ENCODE peak calls at places on chromosomes 2 and 18, in eight cellular contexts. One of them, this sample, is unnamed.
A peak's percentile ranks its signal among the peaks of the same experiment; 100 is the strongest.

GRCh38 chr18:6644841-6645240 is 84.7 kb upstream of the ARHGAP28 start:
- DNase-seq in anterior cingulate cortex: no peak
- DNase-seq in colonic mucosa: no peak
- DNase-seq in GM13977: no peak
- DNase-seq in germinal center: no peak
- DNase-seq in non-pigmented ciliary epithelial cell: no peak
- DNase-seq in upper lobe of left lung: no peak
- DNase-seq in stromal cell of bone marrow: no peak
- DNase-seq in this sample: no peak

GRCh38 chr2:218041302-218042165 is 27.5 kb upstream of the RUFY4 start:
- DNase-seq in colonic mucosa: no peak
- DNase-seq in germinal center: no peak
- DNase-seq in upper lobe of left lung: no peak
- DNase-seq in GM13977: no peak
- DNase-seq in stromal cell of bone marrow: no peak
- DNase-seq in anterior cingulate cortex: no peak
- DNase-seq in non-pigmented ciliary epithelial cell: no peak
- DNase-seq in this sample: no peak

GRCh38 chr18:6682437-6683111 is 46.9 kb upstream of the ARHGAP28 start:
- DNase-seq in germinal center: no peak
- DNase-seq in non-pigmented ciliary epithelial cell: no peak
- DNase-seq in stromal cell of bone marrow: no peak
- DNase-seq in upper lobe of left lung: no peak
- DNase-seq in anterior cingulate cortex: no peak
- DNase-seq in GM13977: no peak
- DNase-seq in colonic mucosa: no peak
- DNase-seq in this sample: peak; percentile 31

GRCh38 chr2:232354069-232354468 is 24.5 kb upstream of the ALPP start:
- DNase-seq in non-pigmented ciliary epithelial cell: no peak
- DNase-seq in anterior cingulate cortex: no peak
- DNase-seq in colonic mucosa: no peak
- DNase-seq in germinal center: no peak
- DNase-seq in GM13977: no peak
- DNase-seq in upper lobe of left lung: no peak
- DNase-seq in stromal cell of bone marrow: no peak
- DNase-seq in this sample: no peak

GRCh38 chr2:28164280-28164801 is 228.3 kb upstream of the FOSL2 start:
- DNase-seq in non-pigmented ciliary epithelial cell: no peak
- DNase-seq in upper lobe of left lung: no peak
- DNase-seq in anterior cingulate cortex: no peak
- DNase-seq in germinal center: no peak
- DNase-seq in stromal cell of bone marrow: no peak
- DNase-seq in GM13977: no peak
- DNase-seq in colonic mucosa: no peak
- DNase-seq in this sample: no peak

GRCh38 chr2:231715988-231716616 is 7.8 kb downstream of the PTMA start:
- DNase-seq in colonic mucosa: no peak
- DNase-seq in germinal center: no peak
- DNase-seq in non-pigmented ciliary epithelial cell: no peak
- DNase-seq in anterior cingulate cortex: no peak
- DNase-seq in GM13977: no peak
- DNase-seq in stromal cell of bone marrow: no peak
- DNase-seq in upper lobe of left lung: no peak
- DNase-seq in this sample: no peak

GRCh38 chr2:62375051-62375450 is 130.9 kb downstream of the TMEM17 start:
- DNase-seq in germinal center: no peak
- DNase-seq in colonic mucosa: no peak
- DNase-seq in upper lobe of left lung: no peak
- DNase-seq in GM13977: no peak
- DNase-seq in stromal cell of bone marrow: no peak
- DNase-seq in non-pigmented ciliary epithelial cell: no peak
- DNase-seq in anterior cingulate cortex: no peak
- DNase-seq in this sample: no peak

GRCh38 chr2:106882658-106883057 is 3.3 kb downstream of the ST6GAL2 start:
- DNase-seq in GM13977: no peak
- DNase-seq in upper lobe of left lung: no peak
- DNase-seq in stromal cell of bone marrow: no peak
- DNase-seq in colonic mucosa: no peak
- DNase-seq in germinal center: no peak
- DNase-seq in anterior cingulate cortex: no peak
- DNase-seq in non-pigmented ciliary epithelial cell: no peak
- DNase-seq in this sample: no peak

GRCh38 chr2:32011566-32011960 is 755 bp upstream of the MEMO1 start:
- DNase-seq in anterior cingulate cortex: no peak
- DNase-seq in germinal center: peak; percentile 25
- DNase-seq in non-pigmented ciliary epithelial cell: no peak
- DNase-seq in stromal cell of bone marrow: no peak
- DNase-seq in GM13977: peak; percentile 29
- DNase-seq in colonic mucosa: no peak
- DNase-seq in upper lobe of left lung: no peak
- DNase-seq in this sample: no peak

GRCh38 chr2:145798419-145798818 is 1278.5 kb upstream of the ZEB2 start:
- DNase-seq in stromal cell of bone marrow: no peak
- DNase-seq in germinal center: no peak
- DNase-seq in upper lobe of left lung: no peak
- DNase-seq in non-pigmented ciliary epithelial cell: no peak
- DNase-seq in colonic mucosa: no peak
- DNase-seq in GM13977: no peak
- DNase-seq in anterior cingulate cortex: no peak
- DNase-seq in this sample: no peak

GRCh38 chr2:171317492-171318125 is 116.2 kb downstream of the METTL8 start:
- DNase-seq in non-pigmented ciliary epithelial cell: no peak
- DNase-seq in stromal cell of bone marrow: no peak
- DNase-seq in GM13977: no peak
- DNase-seq in colonic mucosa: no peak
- DNase-seq in anterior cingulate cortex: no peak
- DNase-seq in germinal center: no peak
- DNase-seq in upper lobe of left lung: no peak
- DNase-seq in this sample: no peak

GRCh38 chr2:234977228-234977679 is 25.4 kb downstream of the SH3BP4 start:
- DNase-seq in colonic mucosa: no peak
- DNase-seq in GM13977: no peak
- DNase-seq in anterior cingulate cortex: no peak
- DNase-seq in upper lobe of left lung: no peak
- DNase-seq in non-pigmented ciliary epithelial cell: no peak
- DNase-seq in stromal cell of bone marrow: no peak
- DNase-seq in germinal center: no peak
- DNase-seq in this sample: no peak

GRCh38 chr18:77118256-77119090 is 14.1 kb downstream of the MBP start:
- DNase-seq in anterior cingulate cortex: no peak
- DNase-seq in non-pigmented ciliary epithelial cell: no peak
- DNase-seq in germinal center: no peak
- DNase-seq in colonic mucosa: peak; percentile 17
- DNase-seq in upper lobe of left lung: no peak
- DNase-seq in GM13977: no peak
- DNase-seq in stromal cell of bone marrow: no peak
- DNase-seq in this sample: no peak